ENCODE peak calls at places on chromosome 12, in eight cellular contexts. One of them, this sample, is unnamed.

GRCh38 chr12:18054925-18055324 is 35.1 kb downstream of the RERGL start:
- DNase-seq in heart right ventricle: no peak
- DNase-seq in HEK293T: no peak
- DNase-seq in Karpas-422: no peak
- DNase-seq in activated CD4-positive, CD25-positive, alpha-beta regulatory T cell treated with anti-CD3 and anti-CD28 coated beads, Interleukin-2, amount 50 U/mL, for 16 hours: no peak
- DNase-seq in NCI-H69: peak; percentile 15
- DNase-seq in HuH-7: no peak
- DNase-seq in WTC11: no peak
- DNase-seq in this sample: peak; percentile 47

GRCh38 chr12:16531623-16532022 is 74.3 kb downstream of the LMO3 start:
- DNase-seq in heart right ventricle: no peak
- DNase-seq in HEK293T: no peak
- DNase-seq in Karpas-422: no peak
- DNase-seq in activated CD4-positive, CD25-positive, alpha-beta regulatory T cell treated with anti-CD3 and anti-CD28 coated beads, Interleukin-2, amount 50 U/mL, for 16 hours: no peak
- DNase-seq in NCI-H69: peak; percentile 95
- DNase-seq in HuH-7: no peak
- DNase-seq in WTC11: no peak
- DNase-seq in this sample: peak; percentile 98

GRCh38 chr12:14399871-14400270 is 34.4 kb downstream of the ATF7IP start:
- DNase-seq in heart right ventricle: no peak
- DNase-seq in HEK293T: no peak
- DNase-seq in Karpas-422: no peak
- DNase-seq in activated CD4-positive, CD25-positive, alpha-beta regulatory T cell treated with anti-CD3 and anti-CD28 coated beads, Interleukin-2, amount 50 U/mL, for 16 hours: no peak
- DNase-seq in NCI-H69: no peak
- DNase-seq in HuH-7: no peak
- DNase-seq in WTC11: no peak
- DNase-seq in this sample: no peak

GRCh38 chr12:120598674-120599463 is 17.7 kb upstream of the POP5 start:
- DNase-seq in heart right ventricle: no peak
- DNase-seq in HEK293T: no peak
- DNase-seq in Karpas-422: no peak
- DNase-seq in activated CD4-positive, CD25-positive, alpha-beta regulatory T cell treated with anti-CD3 and anti-CD28 coated beads, Interleukin-2, amount 50 U/mL, for 16 hours: no peak
- DNase-seq in NCI-H69: no peak
- DNase-seq in HuH-7: no peak
- DNase-seq in WTC11: no peak
- DNase-seq in this sample: no peak

GRCh38 chr12:106096376-106096775 is 42.4 kb downstream of the NUAK1 start:
- DNase-seq in heart right ventricle: no peak
- DNase-seq in HEK293T: no peak
- DNase-seq in Karpas-422: no peak
- DNase-seq in activated CD4-positive, CD25-positive, alpha-beta regulatory T cell treated with anti-CD3 and anti-CD28 coated beads, Interleukin-2, amount 50 U/mL, for 16 hours: no peak
- DNase-seq in NCI-H69: peak; percentile 76
- DNase-seq in HuH-7: no peak
- DNase-seq in WTC11: no peak
- DNase-seq in this sample: no peak

GRCh38 chr12:91074068-91074819 is 16.4 kb upstream of the KERA start:
- DNase-seq in heart right ventricle: no peak
- DNase-seq in HEK293T: no peak
- DNase-seq in Karpas-422: no peak
- DNase-seq in activated CD4-positive, CD25-positive, alpha-beta regulatory T cell treated with anti-CD3 and anti-CD28 coated beads, Interleukin-2, amount 50 U/mL, for 16 hours: no peak
- DNase-seq in NCI-H69: peak; percentile 66
- DNase-seq in HuH-7: no peak
- DNase-seq in WTC11: no peak
- DNase-seq in this sample: no peak

GRCh38 chr12:101594700-101595099 is at the start of gene MYBPC1:
- DNase-seq in heart right ventricle: no peak
- DNase-seq in HEK293T: peak; percentile 35
- DNase-seq in Karpas-422: no peak
- DNase-seq in activated CD4-positive, CD25-positive, alpha-beta regulatory T cell treated with anti-CD3 and anti-CD28 coated beads, Interleukin-2, amount 50 U/mL, for 16 hours: no peak
- DNase-seq in NCI-H69: peak; percentile 61
- DNase-seq in HuH-7: no peak
- DNase-seq in WTC11: no peak
- DNase-seq in this sample: no peak

GRCh38 chr12:92552412-92553108 is 150.2 kb upstream of the PLEKHG7 start:
- DNase-seq in heart right ventricle: no peak
- DNase-seq in HEK293T: no peak
- DNase-seq in Karpas-422: no peak
- DNase-seq in activated CD4-positive, CD25-positive, alpha-beta regulatory T cell treated with anti-CD3 and anti-CD28 coated beads, Interleukin-2, amount 50 U/mL, for 16 hours: no peak
- DNase-seq in NCI-H69: no peak
- DNase-seq in HuH-7: no peak
- DNase-seq in WTC11: no peak
- DNase-seq in this sample: no peak

GRCh38 chr12:76558684-76559276 is 791 bp downstream of the OSBPL8 start:
- DNase-seq in heart right ventricle: peak; percentile 58
- DNase-seq in HEK293T: peak; percentile 40
- DNase-seq in Karpas-422: peak; percentile 78
- DNase-seq in activated CD4-positive, CD25-positive, alpha-beta regulatory T cell treated with anti-CD3 and anti-CD28 coated beads, Interleukin-2, amount 50 U/mL, for 16 hours: peak; percentile 57
- DNase-seq in NCI-H69: peak; percentile 62
- DNase-seq in HuH-7: peak; percentile 28
- DNase-seq in WTC11: peak; percentile 44
- DNase-seq in this sample: peak; percentile 72

GRCh38 chr12:64193045-64193444 is 29.1 kb downstream of the KICS2 start:
- DNase-seq in heart right ventricle: no peak
- DNase-seq in HEK293T: no peak
- DNase-seq in Karpas-422: no peak
- DNase-seq in activated CD4-positive, CD25-positive, alpha-beta regulatory T cell treated with anti-CD3 and anti-CD28 coated beads, Interleukin-2, amount 50 U/mL, for 16 hours: no peak
- DNase-seq in NCI-H69: no peak
- DNase-seq in HuH-7: no peak
- DNase-seq in WTC11: no peak
- DNase-seq in this sample: no peak

GRCh38 chr12:131620946-131621681 is 89.8 kb upstream of the SFSWAP start:
- DNase-seq in heart right ventricle: no peak
- DNase-seq in HEK293T: no peak
- DNase-seq in Karpas-422: peak; percentile 24
- DNase-seq in activated CD4-positive, CD25-positive, alpha-beta regulatory T cell treated with anti-CD3 and anti-CD28 coated beads, Interleukin-2, amount 50 U/mL, for 16 hours: no peak
- DNase-seq in NCI-H69: no peak
- DNase-seq in HuH-7: no peak
- DNase-seq in WTC11: no peak
- DNase-seq in this sample: peak; percentile 67

GRCh38 chr12:90959538-90960139 is 4.7 kb upstream of the CCER1 start:
- DNase-seq in heart right ventricle: no peak
- DNase-seq in HEK293T: peak; percentile 25
- DNase-seq in Karpas-422: peak; percentile 82
- DNase-seq in activated CD4-positive, CD25-positive, alpha-beta regulatory T cell treated with anti-CD3 and anti-CD28 coated beads, Interleukin-2, amount 50 U/mL, for 16 hours: no peak
- DNase-seq in NCI-H69: peak; percentile 72
- DNase-seq in HuH-7: peak; percentile 45
- DNase-seq in WTC11: no peak
- DNase-seq in this sample: peak; percentile 29

GRCh38 chr12:106281056-106281782 is 21.3 kb upstream of the TCP11L2 start:
- DNase-seq in heart right ventricle: no peak
- DNase-seq in HEK293T: no peak
- DNase-seq in Karpas-422: no peak
- DNase-seq in activated CD4-positive, CD25-positive, alpha-beta regulatory T cell treated with anti-CD3 and anti-CD28 coated beads, Interleukin-2, amount 50 U/mL, for 16 hours: no peak
- DNase-seq in NCI-H69: peak; percentile 52
- DNase-seq in HuH-7: no peak
- DNase-seq in WTC11: no peak
- DNase-seq in this sample: no peak

GRCh38 chr12:52860102-52860838 is 11.5 kb upstream of the KRT78 start:
- DNase-seq in heart right ventricle: no peak
- DNase-seq in HEK293T: no peak
- DNase-seq in Karpas-422: no peak
- DNase-seq in activated CD4-positive, CD25-positive, alpha-beta regulatory T cell treated with anti-CD3 and anti-CD28 coated beads, Interleukin-2, amount 50 U/mL, for 16 hours: no peak
- DNase-seq in NCI-H69: peak; percentile 12
- DNase-seq in HuH-7: no peak
- DNase-seq in WTC11: no peak
- DNase-seq in this sample: no peak

GRCh38 chr12:16347391-16348298 is at the start of gene MGST1:
- DNase-seq in heart right ventricle: peak; percentile 64
- DNase-seq in HEK293T: peak; percentile 42
- DNase-seq in Karpas-422: no peak
- DNase-seq in activated CD4-positive, CD25-positive, alpha-beta regulatory T cell treated with anti-CD3 and anti-CD28 coated beads, Interleukin-2, amount 50 U/mL, for 16 hours: no peak
- DNase-seq in NCI-H69: peak; percentile 95
- DNase-seq in HuH-7: peak; percentile 55
- DNase-seq in WTC11: peak; percentile 84
- DNase-seq in this sample: peak; percentile 73

GRCh38 chr12:74515849-74516248 is 21.8 kb upstream of the ATXN7L3B start:
- DNase-seq in heart right ventricle: no peak
- DNase-seq in HEK293T: no peak
- DNase-seq in Karpas-422: no peak
- DNase-seq in activated CD4-positive, CD25-positive, alpha-beta regulatory T cell treated with anti-CD3 and anti-CD28 coated beads, Interleukin-2, amount 50 U/mL, for 16 hours: no peak
- DNase-seq in NCI-H69: no peak
- DNase-seq in HuH-7: no peak
- DNase-seq in WTC11: no peak
- DNase-seq in this sample: no peak

This sample was measured in SJCRH30.